ENCODE peak calls at places on chromosomes 5 and 9, in nine cellular contexts. L is left lung; R is GM20000; M is CD4-positive, alpha-beta T cell; N is mucosa of descending colon; D is astrocyte of the spinal cord; H is EH; P is stimulated activated naive CD8-positive, alpha-beta T cell treated with anti-CD3 and anti-CD28 coated beads, Interleukin-15, amount 100 ng/mL, for 72 hours; Q is RWPE1. Z is an unnamed sample.

GRCh38 chr9:131528186-131528585 is 2.9 kb downstream of the UCK1 start:
- DNase-seq in H (no peak), N (no peak), L (no peak), M (no peak), Q (no peak), P (no peak), D (no peak), R (no peak), Z (no peak)

GRCh38 chr5:139746691-139747582 is 48.7 kb upstream of the PSD2 start:
- DNase-seq in D (peak; percentile 48), R (peak; percentile 81), H (peak; percentile 39), M (peak; percentile 68), N (no peak), P (peak; percentile 88), L (no peak), Q (no peak), Z (no peak)

GRCh38 chr5:40798012-40798855 is at the start of gene PRKAA1:
- DNase-seq in P (peak; percentile 92), Q (peak; percentile 93), L (peak; percentile 90), H (peak; percentile 88), R (peak; percentile 96), N (peak; percentile 95), M (peak; percentile 92), D (peak; percentile 87), Z (peak; percentile 78)

GRCh38 chr9:134376386-134377142 is 50.3 kb downstream of the RXRA start:
- DNase-seq in D (no peak), N (no peak), L (no peak), Q (no peak), M (no peak), R (no peak), P (no peak), H (no peak), Z (no peak)

GRCh38 chr5:159749146-159749545 is 167.1 kb upstream of the ADRA1B start:
- DNase-seq in L (no peak), R (no peak), N (no peak), H (peak; percentile 62), Q (no peak), M (no peak), P (no peak), D (peak; percentile 38), Z (no peak)

GRCh38 chr5:60023255-60023654 is 129.7 kb upstream of the PDE4D start:
- DNase-seq in D (peak; percentile 71), M (no peak), R (no peak), H (peak; percentile 64), P (no peak), Q (no peak), N (no peak), L (no peak), Z (no peak)

GRCh38 chr9:110502842-110503241 is 76.7 kb downstream of the SVEP1 start:
- DNase-seq in Q (peak; percentile 19), N (no peak), R (no peak), H (no peak), L (no peak), M (no peak), D (no peak), P (no peak), Z (no peak)

GRCh38 chr5:111364992-111365391 is 140.8 kb downstream of the CAMK4 start:
- DNase-seq in R (no peak), D (peak; percentile 24), P (no peak), M (no peak), H (peak; percentile 44), N (no peak), Q (no peak), L (no peak), Z (no peak)

GRCh38 chr5:105259581-105260217 is 1697.1 kb upstream of the NUDT12 start:
- DNase-seq in H (no peak), R (no peak), D (no peak), Q (no peak), L (no peak), P (no peak), M (no peak), N (no peak), Z (no peak)

GRCh38 chr9:100106616-100107015 is 7.6 kb downstream of the INVS start:
- DNase-seq in M (no peak), L (no peak), R (no peak), P (no peak), H (no peak), D (no peak), N (no peak), Q (no peak), Z (no peak)

GRCh38 chr9:80797841-80798688 is 891.3 kb downstream of the TLE1 start:
- DNase-seq in N (peak; percentile 9), P (no peak), H (no peak), D (peak; percentile 77), Q (no peak), R (no peak), M (no peak), L (peak; percentile 44), Z (no peak)

GRCh38 chr5:111737716-111738115 is 19.3 kb downstream of the NREP start:
- DNase-seq in L (no peak), R (no peak), H (peak; percentile 86), M (no peak), D (peak; percentile 71), N (no peak), P (no peak), Q (no peak), Z (no peak)

GRCh38 chr5:159764283-159764927 is 151.9 kb upstream of the ADRA1B start:
- DNase-seq in P (no peak), M (no peak), H (peak; percentile 98), N (no peak), L (no peak), D (peak; percentile 78), R (no peak), Q (peak; percentile 46), Z (peak; percentile 21)

GRCh38 chr9:73038613-73039012 is 85.8 kb upstream of the ALDH1A1 start:
- DNase-seq in Q (no peak), L (peak; percentile 48), M (no peak), R (no peak), H (peak; percentile 87), N (no peak), D (peak; percentile 41), P (no peak), Z (no peak)

GRCh38 chr5:148702019-148702596 is 47.8 kb upstream of the HTR4 start:
- DNase-seq in Q (no peak), P (no peak), H (no peak), N (no peak), L (no peak), R (no peak), D (no peak), M (no peak), Z (no peak)

GRCh38 chr9:13857521-13857920 is 456.4 kb downstream of the NFIB start:
- DNase-seq in M (no peak), R (no peak), D (no peak), N (no peak), L (no peak), P (no peak), Q (no peak), H (no peak), Z (no peak)

GRCh38 chr5:79526928-79527327 is 13.0 kb upstream of the HOMER1 start:
- DNase-seq in R (no peak), P (no peak), M (no peak), L (no peak), N (no peak), Q (no peak), D (no peak), H (no peak), Z (no peak)

GRCh38 chr9:127520941-127521918 is 69.9 kb downstream of the LRSAM1 start:
- DNase-seq in L (no peak), R (no peak), H (peak; percentile 97), D (peak; percentile 90), Q (no peak), P (no peak), N (no peak), M (no peak), Z (no peak)

GRCh38 chr9:94014845-94015244 is 59.7 kb upstream of the BARX1 start:
- DNase-seq in L (no peak), N (no peak), Q (no peak), D (no peak), H (no peak), P (no peak), M (no peak), R (no peak), Z (no peak)

GRCh38 chr9:128022886-128023285 is 42.1 kb upstream of the EEIG1 start:
- DNase-seq in H (peak; percentile 41), M (no peak), P (no peak), D (no peak), Q (no peak), L (no peak), R (no peak), N (no peak), Z (no peak)

GRCh38 chr9:89497978-89498844 is at the start of gene SEMA4D:
- DNase-seq in H (peak; percentile 58), R (peak; percentile 90), N (peak; percentile 88), L (peak; percentile 88), Q (peak; percentile 68), P (peak; percentile 40), D (peak; percentile 23), M (peak; percentile 60), Z (peak; percentile 87)

GRCh38 chr5:119328753-119329602 is 26.8 kb upstream of the TNFAIP8 start:
- DNase-seq in L (no peak), Q (no peak), P (peak; percentile 68), N (peak; percentile 38), D (peak; percentile 69), H (peak; percentile 89), M (peak; percentile 79), R (no peak), Z (no peak)

GRCh38 chr9:135500071-135500524 is 384 bp upstream of the MRPS2 start:
- DNase-seq in M (peak; percentile 14), N (no peak), R (no peak), Q (peak; percentile 34), P (no peak), L (no peak), H (no peak), D (no peak), Z (no peak)

GRCh38 chr9:13054381-13054780 is 225.1 kb downstream of the MPDZ start:
- DNase-seq in D (no peak), R (no peak), Q (no peak), M (no peak), L (no peak), P (no peak), H (no peak), N (no peak), Z (no peak)

GRCh38 chr5:126334755-126335154 is 88.5 kb upstream of the GRAMD2B start:
- DNase-seq in L (no peak), M (no peak), N (peak; percentile 13), R (no peak), D (no peak), H (no peak), Q (no peak), P (no peak), Z (no peak)

Z was measured in GDM1.